ENCODE peak calls at places on chromosomes 12 and 14, in ten cellular contexts. M, G, B, X, J, I, T, Z, K and F are unnamed samples.

GRCh38 chr12:42605685-42606084 is 16.1 kb upstream of the PRICKLE1 start:
- DNase-seq in G (no peak), K (no peak), Z (no peak), M (no peak), J (no peak), I (no peak), T (no peak), X (no peak), B (no peak), F (no peak)

GRCh38 chr12:63930971-63931370 is 86.5 kb downstream of the SRGAP1 start:
- DNase-seq in T (no peak), K (no peak), M (no peak), I (no peak), J (no peak), B (no peak), G (peak; percentile 49), X (no peak), Z (no peak), F (no peak)

GRCh38 chr14:93183596-93184317 is 940 bp downstream of the MOAP1 start:
- DNase-seq in I (no peak), G (no peak), M (no peak), X (no peak), B (no peak), K (no peak), T (peak; percentile 14), Z (peak; percentile 7), J (no peak), F (no peak)

GRCh38 chr12:2265461-2266167 is 212.8 kb downstream of the CACNA1C start:
- DNase-seq in T (no peak), Z (no peak), B (no peak), J (no peak), M (no peak), K (no peak), I (no peak), X (no peak), G (peak; percentile 55), F (no peak)

GRCh38 chr14:65346895-65347294 is 65.6 kb upstream of the FUT8 start:
- DNase-seq in T (no peak), I (no peak), B (no peak), M (no peak), G (peak; percentile 34), X (no peak), Z (no peak), K (peak; percentile 22), J (no peak), F (no peak)

GRCh38 chr14:75339059-75339458 is 60.4 kb downstream of the FOS start:
- DNase-seq in K (no peak), J (no peak), I (no peak), B (no peak), Z (no peak), X (no peak), T (no peak), G (peak; percentile 84), M (no peak), F (no peak)

GRCh38 chr14:34685819-34686428 is 28.5 kb downstream of the CFL2 start:
- DNase-seq in Z (no peak), G (no peak), B (no peak), T (no peak), J (no peak), K (peak; percentile 37), I (no peak), M (no peak), X (no peak), F (no peak)

GRCh38 chr14:103624860-103625259 is 4.2 kb upstream of the KLC1 start:
- DNase-seq in I (no peak), G (peak; percentile 90), J (no peak), B (no peak), Z (peak; percentile 33), K (no peak), M (peak; percentile 88), X (peak; percentile 37), T (peak; percentile 8), F (no peak)